ENCODE peak calls at places on chromosome 16, in ten cellular contexts. R, Z, M, E, O, Y, N, Q, V and D are unnamed samples.
A peak's percentile ranks its signal among the peaks of the same experiment; 100 is the strongest.

GRCh38 chr16:53518550-53519416 is 15.8 kb upstream of the AKTIP start:
- DNase-seq in R (no peak), Z (peak; percentile 59), M (no peak), E (no peak), O (no peak), Y (no peak), N (peak; percentile 54), Q (no peak), V (no peak), D (no peak)

GRCh38 chr16:64459821-64460220 is 662.0 kb downstream of the CDH11 start:
- DNase-seq in R (no peak), Z (peak; percentile 37), M (no peak), E (no peak), O (no peak), Y (no peak), N (no peak), Q (peak; percentile 22), V (no peak), D (no peak)

GRCh38 chr16:68760671-68761275 is 23.7 kb downstream of the CDH1 start:
- DNase-seq in R (no peak), Z (peak; percentile 75), M (no peak), E (peak; percentile 60), O (peak; percentile 30), Y (no peak), N (no peak), Q (no peak), V (no peak), D (no peak)

GRCh38 chr16:74778646-74779045 is 4.0 kb upstream of the FA2H start:
- DNase-seq in R (no peak), Z (no peak), M (no peak), E (no peak), O (no peak), Y (no peak), N (no peak), Q (no peak), V (no peak), D (peak; percentile 84)

GRCh38 chr16:84751947-84752346 is 52.1 kb downstream of the USP10 start:
- DNase-seq in R (no peak), Z (no peak), M (no peak), E (no peak), O (no peak), Y (no peak), N (no peak), Q (no peak), V (no peak), D (no peak)

GRCh38 chr16:3259097-3259496 is 2.7 kb upstream of the MEFV start:
- DNase-seq in R (no peak), Z (peak; percentile 32), M (peak; percentile 51), E (no peak), O (no peak), Y (no peak), N (no peak), Q (no peak), V (no peak), D (no peak)

GRCh38 chr16:4664538-4665418 is 28.6 kb upstream of the NUDT16L1 start:
- DNase-seq in R (no peak), Z (no peak), M (no peak), E (no peak), O (no peak), Y (no peak), N (peak; percentile 21), Q (no peak), V (no peak), D (peak; percentile 48)

GRCh38 chr16:81889896-81890634 is 111.0 kb downstream of the PLCG2 start:
- DNase-seq in R (peak; percentile 56), Z (peak; percentile 62), M (no peak), E (peak; percentile 13), O (no peak), Y (peak; percentile 7), N (peak; percentile 25), Q (peak; percentile 26), V (no peak), D (peak; percentile 58)

GRCh38 chr16:8716592-8716991 is 42.2 kb downstream of the ABAT start:
- DNase-seq in R (no peak), Z (no peak), M (no peak), E (no peak), O (no peak), Y (no peak), N (no peak), Q (no peak), V (no peak), D (peak; percentile 69)

GRCh38 chr16:20326336-20326735 is 977 bp downstream of the GP2 start:
- DNase-seq in R (no peak), Z (no peak), M (no peak), E (no peak), O (no peak), Y (no peak), N (no peak), Q (no peak), V (no peak), D (no peak)

GRCh38 chr16:54693864-54694263 is 236.8 kb upstream of the IRX5 start:
- DNase-seq in R (no peak), Z (no peak), M (no peak), E (no peak), O (no peak), Y (no peak), N (no peak), Q (no peak), V (no peak), D (no peak)

GRCh38 chr16:3472878-3473595 is 22.3 kb downstream of the C16orf90 start:
- DNase-seq in R (no peak), Z (peak; percentile 59), M (no peak), E (no peak), O (no peak), Y (no peak), N (no peak), Q (no peak), V (no peak), D (no peak)

GRCh38 chr16:70575376-70575775 is 51.8 kb downstream of the SF3B3 start:
- DNase-seq in R (no peak), Z (no peak), M (no peak), E (no peak), O (no peak), Y (no peak), N (no peak), Q (no peak), V (no peak), D (no peak)

GRCh38 chr16:80991792-80992430 is 14.8 kb downstream of the CMC2 start:
- DNase-seq in R (no peak), Z (no peak), M (no peak), E (no peak), O (no peak), Y (no peak), N (no peak), Q (no peak), V (no peak), D (no peak)

GRCh38 chr16:83706394-83706793 is 101.4 kb upstream of the HSBP1 start:
- DNase-seq in R (no peak), Z (peak; percentile 86), M (no peak), E (no peak), O (peak; percentile 49), Y (no peak), N (no peak), Q (no peak), V (no peak), D (no peak)

GRCh38 chr16:21156767-21157467 is 1.6 kb upstream of the LDAF1 start:
- DNase-seq in R (peak; percentile 40), Z (peak; percentile 74), M (no peak), E (peak; percentile 13), O (peak; percentile 52), Y (peak; percentile 70), N (no peak), Q (peak; percentile 62), V (no peak), D (peak; percentile 63)

GRCh38 chr16:86854895-86855294 is 276.5 kb downstream of the FOXL1 start:
- DNase-seq in R (no peak), Z (peak; percentile 12), M (no peak), E (no peak), O (no peak), Y (no peak), N (no peak), Q (no peak), V (no peak), D (no peak)

GRCh38 chr16:14015948-14016347 is 55.2 kb upstream of the MRTFB start:
- DNase-seq in R (no peak), Z (peak; percentile 84), M (no peak), E (no peak), O (peak; percentile 68), Y (no peak), N (no peak), Q (peak; percentile 84), V (no peak), D (no peak)

GRCh38 chr16:88045820-88046303 is 94.6 kb downstream of the BANP start:
- DNase-seq in R (no peak), Z (no peak), M (no peak), E (no peak), O (no peak), Y (no peak), N (no peak), Q (no peak), V (no peak), D (no peak)

GRCh38 chr16:1990336-1991134 is 765 bp downstream of the SYNGR3 start:
- DNase-seq in R (peak; percentile 4), Z (no peak), M (no peak), E (peak; percentile 39), O (no peak), Y (no peak), N (no peak), Q (no peak), V (no peak), D (peak; percentile 62)

GRCh38 chr16:23903001-23903414 is 67.2 kb downstream of the PRKCB start:
- DNase-seq in R (no peak), Z (peak; percentile 5), M (no peak), E (no peak), O (no peak), Y (no peak), N (no peak), Q (no peak), V (no peak), D (no peak)

GRCh38 chr16:80369559-80369958 is 171.2 kb upstream of the DYNLRB2 start:
- DNase-seq in R (peak; percentile 31), Z (peak; percentile 59), M (no peak), E (no peak), O (no peak), Y (no peak), N (no peak), Q (peak; percentile 37), V (no peak), D (no peak)

GRCh38 chr16:88886915-88887521 is 20.6 kb upstream of the PABPN1L start:
- DNase-seq in R (no peak), Z (no peak), M (no peak), E (no peak), O (no peak), Y (no peak), N (no peak), Q (peak; percentile 43), V (no peak), D (no peak)

GRCh38 chr16:50539822-50540710 is 8.1 kb upstream of the NKD1 start:
- DNase-seq in R (no peak), Z (no peak), M (no peak), E (peak; percentile 44), O (no peak), Y (no peak), N (no peak), Q (no peak), V (no peak), D (no peak)

GRCh38 chr16:24482681-24483202 is 56.6 kb upstream of the RBBP6 start:
- DNase-seq in R (no peak), Z (no peak), M (no peak), E (no peak), O (no peak), Y (no peak), N (no peak), Q (no peak), V (no peak), D (no peak)

GRCh38 chr16:22977294-22977697 is 163.3 kb downstream of the HS3ST2 start:
- DNase-seq in R (peak; percentile 6), Z (no peak), M (no peak), E (no peak), O (no peak), Y (peak; percentile 16), N (no peak), Q (no peak), V (no peak), D (no peak)

GRCh38 chr16:31216552-31217530 is at the start of gene PYDC1:
- DNase-seq in R (no peak), Z (no peak), M (no peak), E (no peak), O (no peak), Y (no peak), N (no peak), Q (no peak), V (no peak), D (peak; percentile 30)

GRCh38 chr16:67562526-67562917 is at the start of gene CTCF:
- DNase-seq in R (peak; percentile 89), Z (peak; percentile 86), M (peak; percentile 28), E (peak; percentile 90), O (no peak), Y (peak; percentile 62), N (peak; percentile 69), Q (peak; percentile 68), V (no peak), D (peak; percentile 74)